ENCODE peak calls at places on chromosome 11, in four cellular contexts. One of them, this sample, is unnamed.

GRCh38 chr11:11416917-11417316 is 63.9 kb upstream of the CSNK2A3 start:
- DNase-seq in SK-N-SH: no peak
- DNase-seq in WTC11: no peak
- DNase-seq in K562: no peak
- DNase-seq in this sample: no peak

GRCh38 chr11:44684886-44685285 is 41.9 kb upstream of the TSPAN18 start:
- DNase-seq in SK-N-SH: no peak
- DNase-seq in WTC11: no peak
- DNase-seq in K562: no peak
- DNase-seq in this sample: no peak

GRCh38 chr11:48384670-48385069 is 18.4 kb upstream of the OR4C5 start:
- DNase-seq in SK-N-SH: no peak
- DNase-seq in WTC11: no peak
- DNase-seq in K562: peak
- DNase-seq in this sample: no peak

GRCh38 chr11:130891326-130891725 is 25.0 kb downstream of the SNX19 start:
- DNase-seq in SK-N-SH: no peak
- DNase-seq in WTC11: no peak
- DNase-seq in K562: no peak
- DNase-seq in this sample: no peak

GRCh38 chr11:58771458-58771855 is 39.7 kb upstream of the GLYAT start:
- DNase-seq in SK-N-SH: no peak
- DNase-seq in WTC11: no peak
- DNase-seq in K562: no peak
- DNase-seq in this sample: no peak

GRCh38 chr11:77592727-77593126 is 3.0 kb downstream of the AQP11 start:
- DNase-seq in SK-N-SH: no peak
- DNase-seq in WTC11: no peak
- DNase-seq in K562: no peak
- DNase-seq in this sample: no peak

GRCh38 chr11:111402411-111402810 is 23.3 kb upstream of the POU2AF1 start:
- DNase-seq in SK-N-SH: no peak
- DNase-seq in WTC11: no peak
- DNase-seq in K562: no peak
- DNase-seq in this sample: no peak

GRCh38 chr11:26187639-26188038 is 144.3 kb upstream of the ANO3 start:
- DNase-seq in SK-N-SH: no peak
- DNase-seq in WTC11: no peak
- DNase-seq in K562: no peak
- DNase-seq in this sample: no peak

GRCh38 chr11:12540075-12540685 is 134.0 kb upstream of the TEAD1 start:
- DNase-seq in SK-N-SH: no peak
- DNase-seq in WTC11: no peak
- DNase-seq in K562: no peak
- DNase-seq in this sample: no peak

GRCh38 chr11:5690216-5690615 is 626 bp downstream of the TRIM22 start:
- DNase-seq in SK-N-SH: no peak
- DNase-seq in WTC11: no peak
- DNase-seq in K562: no peak
- DNase-seq in this sample: no peak

GRCh38 chr11:99739464-99740089 is 718.8 kb downstream of the CNTN5 start:
- DNase-seq in SK-N-SH: peak
- DNase-seq in WTC11: no peak
- DNase-seq in K562: peak
- DNase-seq in this sample: peak

GRCh38 chr11:56048480-56048879 is 21.0 kb downstream of the OR5AS1 start:
- DNase-seq in SK-N-SH: no peak
- DNase-seq in WTC11: no peak
- DNase-seq in K562: no peak
- DNase-seq in this sample: no peak

GRCh38 chr11:45457649-45458048 is 171.5 kb upstream of the SYT13 start:
- DNase-seq in SK-N-SH: no peak
- DNase-seq in WTC11: no peak
- DNase-seq in K562: no peak
- DNase-seq in this sample: no peak

GRCh38 chr11:132126973-132127900 is 756.8 kb downstream of the NTM start:
- DNase-seq in SK-N-SH: peak
- DNase-seq in WTC11: peak
- DNase-seq in K562: no peak
- DNase-seq in this sample: no peak

GRCh38 chr11:93054881-93055280 is 85.4 kb downstream of the MTNR1B start:
- DNase-seq in SK-N-SH: no peak
- DNase-seq in WTC11: no peak
- DNase-seq in K562: peak
- DNase-seq in this sample: no peak

GRCh38 chr11:1118755-1119275 is 38.9 kb upstream of the MUC5AC start:
- DNase-seq in SK-N-SH: peak
- DNase-seq in WTC11: no peak
- DNase-seq in K562: no peak
- DNase-seq in this sample: no peak

GRCh38 chr11:95884364-95884763 is 39.5 kb downstream of the MTMR2 start:
- DNase-seq in SK-N-SH: no peak
- DNase-seq in WTC11: no peak
- DNase-seq in K562: no peak
- DNase-seq in this sample: no peak

GRCh38 chr11:79390923-79391322 is 49.9 kb downstream of the TENM4 start:
- DNase-seq in SK-N-SH: no peak
- DNase-seq in WTC11: no peak
- DNase-seq in K562: no peak
- DNase-seq in this sample: no peak

GRCh38 chr11:32527191-32527590 is 56.4 kb upstream of the EIF3M start:
- DNase-seq in SK-N-SH: no peak
- DNase-seq in WTC11: no peak
- DNase-seq in K562: no peak
- DNase-seq in this sample: no peak

GRCh38 chr11:65588199-65589054 is 7.2 kb downstream of the KCNK7 start:
- DNase-seq in SK-N-SH: peak
- DNase-seq in WTC11: peak
- DNase-seq in K562: peak
- DNase-seq in this sample: no peak

GRCh38 chr11:114072978-114073377 is 13.5 kb downstream of the ZBTB16 start:
- DNase-seq in SK-N-SH: no peak
- DNase-seq in WTC11: no peak
- DNase-seq in K562: no peak
- DNase-seq in this sample: no peak

GRCh38 chr11:114075891-114076441 is 16.5 kb downstream of the ZBTB16 start:
- DNase-seq in SK-N-SH: peak
- DNase-seq in WTC11: peak
- DNase-seq in K562: peak
- DNase-seq in this sample: no peak

GRCh38 chr11:114074546-114075342 is 15.2 kb downstream of the ZBTB16 start:
- DNase-seq in SK-N-SH: no peak
- DNase-seq in WTC11: no peak
- DNase-seq in K562: no peak
- DNase-seq in this sample: no peak

GRCh38 chr11:114075343-114075610 is 15.8 kb downstream of the ZBTB16 start:
- DNase-seq in SK-N-SH: no peak
- DNase-seq in WTC11: no peak
- DNase-seq in K562: no peak
- DNase-seq in this sample: no peak

DNA sequence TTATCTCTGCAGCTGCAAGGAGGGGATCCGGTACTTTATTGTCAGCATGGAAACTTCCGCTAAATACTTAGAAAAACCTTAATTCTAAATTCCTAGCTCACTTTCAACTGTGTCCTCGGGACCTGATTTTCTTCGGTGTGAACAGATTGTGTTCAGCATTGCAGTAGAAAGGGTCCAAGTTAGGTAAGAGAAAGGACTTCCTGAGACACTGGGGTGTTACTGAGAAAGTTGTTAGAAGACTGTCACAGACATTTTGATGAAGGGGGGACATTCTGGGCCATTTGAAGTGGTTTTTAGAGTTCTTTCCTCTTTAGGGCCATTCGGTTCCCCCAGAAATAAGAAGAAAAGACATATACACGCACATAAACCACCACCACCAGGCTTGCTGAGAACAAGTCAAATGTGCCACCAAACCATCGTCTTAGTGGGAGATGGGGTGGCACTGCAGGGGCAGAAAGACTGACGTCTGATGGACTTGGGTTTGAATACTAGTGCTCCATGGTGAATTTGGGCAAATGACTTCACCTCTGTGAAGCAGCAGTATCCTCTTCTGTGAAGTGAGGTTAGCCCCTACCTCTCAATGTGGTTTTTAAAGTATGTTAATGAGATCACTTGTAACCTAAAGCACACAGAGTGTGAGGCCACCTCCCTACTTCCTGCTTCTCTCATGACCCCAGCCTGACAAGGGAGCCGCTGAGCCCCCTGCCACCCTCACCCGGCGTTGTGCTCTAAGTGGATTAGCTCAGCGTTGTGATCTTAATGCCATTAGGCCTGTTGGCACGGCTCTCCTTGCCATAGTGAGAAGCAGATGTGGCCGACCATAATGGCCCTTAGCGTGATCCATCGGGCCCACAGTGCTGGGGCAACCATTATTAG is 14.2 kb downstream of the ZBTB16 start:
- DNase-seq in SK-N-SH: peak
- DNase-seq in WTC11: no peak
- DNase-seq in K562: no peak
- DNase-seq in this sample: no peak
- TF ChIP-seq TEAD4 in SK-N-SH: no peak
- TF ChIP-seq TEAD4 in WTC11: no peak
- TF ChIP-seq TEAD4 in K562: no peak
- TF ChIP-seq TEAD4 in this sample: no peak

DNA sequence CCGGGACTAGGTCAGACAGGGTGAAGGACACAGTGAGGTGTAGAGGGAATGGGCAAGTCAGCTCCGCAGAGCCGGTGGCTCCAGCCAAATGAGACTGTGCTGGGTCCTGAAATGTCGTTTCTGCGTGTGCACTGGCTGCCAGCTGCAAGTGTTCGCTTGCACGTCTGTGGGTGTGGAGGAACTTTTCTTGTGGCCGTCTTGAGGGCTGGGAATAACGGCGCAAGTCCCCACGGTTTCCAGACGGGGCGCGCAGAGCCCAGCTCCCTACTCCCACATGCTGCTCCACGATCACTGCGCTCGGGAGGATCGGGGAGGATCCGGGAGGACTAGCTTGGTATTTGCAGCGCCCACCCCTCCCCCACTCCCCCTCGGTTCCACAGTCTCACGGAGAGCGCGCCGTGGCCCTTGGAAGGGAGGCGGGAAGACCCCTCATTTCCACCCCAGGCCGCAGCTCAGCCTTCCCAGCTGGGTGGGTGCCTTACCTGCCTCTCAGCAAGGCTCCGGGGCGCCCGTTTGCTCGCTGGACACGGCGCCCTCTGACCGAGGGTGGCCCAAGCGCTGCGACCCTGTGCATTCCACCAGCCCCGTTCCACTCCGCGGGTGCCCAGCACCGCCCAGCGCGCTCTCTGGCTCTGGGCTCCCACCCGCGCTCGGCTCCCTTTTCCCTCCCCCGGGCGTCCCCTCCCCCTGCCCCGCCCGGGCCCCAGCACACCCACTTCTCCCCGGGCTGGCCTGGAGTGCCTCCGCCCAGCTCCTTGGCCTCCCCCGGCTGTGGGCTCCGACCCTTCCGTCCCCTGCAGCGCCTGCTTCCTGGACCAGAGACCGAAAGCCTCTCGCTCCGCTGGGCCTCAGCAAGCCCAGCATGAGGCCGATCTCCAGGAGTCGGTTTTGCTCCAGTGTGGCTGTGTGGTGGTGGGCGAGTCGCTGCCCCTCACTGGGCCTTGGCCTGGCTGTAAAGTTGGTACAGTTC is at the start of gene KCNE3:
- DNase-seq in SK-N-SH: no peak
- DNase-seq in WTC11: peak
- DNase-seq in K562: peak
- DNase-seq in this sample: peak
- TF ChIP-seq TEAD4 in SK-N-SH: no peak
- TF ChIP-seq TEAD4 in WTC11: no peak
- TF ChIP-seq TEAD4 in K562: no peak
- TF ChIP-seq TEAD4 in this sample: peak

DNA sequence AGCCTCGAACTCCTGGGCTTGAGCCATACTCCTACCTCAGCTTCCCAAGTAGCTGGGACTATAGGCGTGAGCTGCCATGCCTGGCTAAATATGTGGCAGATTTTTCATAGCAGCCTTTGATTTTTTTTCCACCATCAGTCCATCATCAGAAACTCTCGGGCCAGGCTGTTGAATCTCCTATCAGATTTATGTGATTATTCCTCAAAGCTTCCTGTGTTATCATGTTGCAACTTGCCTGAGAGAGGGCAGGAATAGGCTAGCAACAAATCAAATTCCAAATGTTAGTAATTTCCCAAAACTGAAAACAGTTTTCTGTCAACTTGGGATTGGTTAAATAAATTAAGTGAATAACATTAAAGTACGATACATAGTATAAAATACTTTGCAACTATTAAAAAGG is 3.4 kb downstream of the LRRC51 start:
- DNase-seq in SK-N-SH: no peak
- DNase-seq in WTC11: no peak
- DNase-seq in K562: no peak
- DNase-seq in this sample: no peak
- TF ChIP-seq TEAD4 in SK-N-SH: no peak
- TF ChIP-seq TEAD4 in WTC11: no peak
- TF ChIP-seq TEAD4 in K562: no peak
- TF ChIP-seq TEAD4 in this sample: no peak

DNA sequence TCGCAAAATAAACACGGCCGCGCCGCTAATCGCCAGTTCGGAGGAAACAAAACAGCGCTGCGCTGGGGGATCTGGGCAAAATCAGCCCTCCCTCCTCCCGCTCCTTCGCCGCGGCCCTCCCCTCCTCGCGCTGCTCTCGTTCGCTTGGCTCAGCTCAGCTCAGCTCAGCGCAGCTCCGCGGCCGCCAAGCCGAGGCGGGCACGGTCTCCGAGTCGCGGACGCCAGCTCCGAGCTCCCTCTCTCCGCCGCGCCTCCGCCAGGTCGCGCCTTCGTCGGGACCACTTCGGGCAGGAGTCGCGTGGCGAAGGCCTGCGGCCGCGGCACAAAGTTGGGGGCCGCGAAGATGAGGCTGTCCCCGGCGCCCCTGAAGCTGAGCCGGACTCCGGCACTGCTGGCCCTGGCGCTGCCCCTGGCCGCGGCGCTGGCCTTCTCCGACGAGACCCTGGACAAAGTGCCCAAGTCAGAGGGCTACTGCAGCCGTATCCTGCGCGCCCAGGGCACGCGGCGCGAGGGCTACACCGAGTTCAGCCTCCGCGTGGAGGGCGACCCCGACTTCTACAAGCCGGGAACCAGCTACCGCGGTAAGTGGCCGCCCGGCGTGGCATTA is at the start of gene SPON1:
- DNase-seq in SK-N-SH: peak
- DNase-seq in WTC11: peak
- DNase-seq in K562: no peak
- DNase-seq in this sample: no peak
- TF ChIP-seq TEAD4 in SK-N-SH: no peak
- TF ChIP-seq TEAD4 in WTC11: no peak
- TF ChIP-seq TEAD4 in K562: no peak
- TF ChIP-seq TEAD4 in this sample: no peak

DNA sequence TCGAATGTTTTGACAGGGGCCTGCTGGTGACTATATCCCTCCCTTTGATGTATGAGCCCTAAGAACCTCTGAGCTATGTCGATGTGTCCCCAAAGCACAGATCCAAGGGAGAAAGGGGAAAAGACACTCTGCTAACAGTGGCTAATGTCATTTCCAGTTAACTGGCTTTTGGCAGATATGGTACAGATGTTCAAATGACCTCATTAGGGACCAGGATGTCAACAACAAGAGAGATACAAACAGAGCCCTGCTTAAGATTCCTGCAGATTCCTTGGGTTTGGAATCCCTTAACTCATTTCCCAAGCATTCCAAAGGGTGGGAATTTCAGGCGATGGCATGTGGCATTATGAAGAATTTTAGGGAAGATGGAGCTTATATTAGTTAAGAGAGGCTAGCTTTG is 517.3 kb downstream of the SOX6 start:
- DNase-seq in SK-N-SH: peak
- DNase-seq in WTC11: no peak
- DNase-seq in K562: no peak
- DNase-seq in this sample: no peak
- TF ChIP-seq TEAD4 in SK-N-SH: no peak
- TF ChIP-seq TEAD4 in WTC11: no peak
- TF ChIP-seq TEAD4 in K562: no peak
- TF ChIP-seq TEAD4 in this sample: no peak

This sample was measured in H1.